ENCODE peak calls at places on chromosomes 6 and 20, in eight cellular contexts. V, O, I, E, B, N, M and A are unnamed samples.

GRCh38 chr6:104940881-104941693 is 15.8 kb upstream of the LIN28B start:
- DNase-seq in V (no peak), O (peak), I (no peak), E (peak), B (no peak), N (no peak), M (peak), A (peak)

GRCh38 chr20:64240243-64241015 is 15.1 kb upstream of the PCMTD2 start:
- DNase-seq in V (no peak), O (no peak), I (no peak), E (no peak), B (no peak), N (no peak), M (peak), A (no peak)

GRCh38 chr6:17035994-17036393 is 65.9 kb upstream of the STMND1 start:
- DNase-seq in V (no peak), O (no peak), I (no peak), E (no peak), B (no peak), N (no peak), M (no peak), A (no peak)

GRCh38 chr6:139482184-139482751 is 107.8 kb upstream of the CITED2 start:
- DNase-seq in V (no peak), O (no peak), I (no peak), E (no peak), B (no peak), N (no peak), M (no peak), A (no peak)

GRCh38 chr20:3935956-3936340 is 46.8 kb downstream of the PANK2 start:
- DNase-seq in V (no peak), O (no peak), I (no peak), E (no peak), B (no peak), N (no peak), M (no peak), A (no peak)

GRCh38 chr20:3031524-3032147 is 11.8 kb upstream of the GNRH2 start:
- DNase-seq in V (no peak), O (no peak), I (no peak), E (no peak), B (no peak), N (no peak), M (no peak), A (no peak)

GRCh38 chr6:135310291-135310690 is 129.2 kb downstream of the MYB start:
- DNase-seq in V (no peak), O (no peak), I (no peak), E (no peak), B (no peak), N (peak), M (no peak), A (no peak)

GRCh38 chr6:127102299-127102698 is 16.2 kb upstream of the RSPO3 start:
- DNase-seq in V (peak), O (no peak), I (no peak), E (peak), B (no peak), N (no peak), M (no peak), A (no peak)

GRCh38 chr6:150761771-150762170 is 103.7 kb upstream of the MTHFD1L start:
- DNase-seq in V (no peak), O (no peak), I (no peak), E (peak), B (no peak), N (no peak), M (no peak), A (no peak)

GRCh38 chr20:17878912-17879602 is 89.5 kb downstream of the SNX5 start:
- DNase-seq in V (no peak), O (no peak), I (no peak), E (no peak), B (no peak), N (no peak), M (no peak), A (no peak)

GRCh38 chr20:53611449-53611894 is 17.8 kb upstream of the ZNF217 start:
- DNase-seq in V (peak), O (no peak), I (no peak), E (peak), B (no peak), N (peak), M (peak), A (no peak)

GRCh38 chr6:163679012-163679660 is 264.6 kb downstream of the QKI start:
- DNase-seq in V (no peak), O (no peak), I (no peak), E (no peak), B (no peak), N (no peak), M (no peak), A (no peak)

GRCh38 chr6:87483929-87484328 is 11.2 kb downstream of the SLC35A1 start:
- DNase-seq in V (peak), O (no peak), I (no peak), E (peak), B (no peak), N (no peak), M (peak), A (no peak)

GRCh38 chr6:227074-227782 is 65.1 kb upstream of the DUSP22 start:
- DNase-seq in V (no peak), O (no peak), I (no peak), E (no peak), B (no peak), N (peak), M (no peak), A (peak)

GRCh38 chr6:156949376-156949775 is 172.2 kb downstream of the ARID1B start:
- DNase-seq in V (peak), O (no peak), I (no peak), E (peak), B (no peak), N (no peak), M (no peak), A (no peak)

GRCh38 chr6:41036601-41037000 is 2.4 kb downstream of the UNC5CL start:
- DNase-seq in V (no peak), O (no peak), I (no peak), E (no peak), B (no peak), N (no peak), M (no peak), A (no peak)

GRCh38 chr20:10622657-10623418 is 51.0 kb downstream of the JAG1 start:
- DNase-seq in V (peak), O (no peak), I (no peak), E (peak), B (no peak), N (no peak), M (no peak), A (no peak)